ENCODE peak calls at places on chromosomes 1 and 21, in four cellular contexts. W is H1, E is HCT116, A is K562. I is an unnamed sample.
A peak's percentile ranks its signal among the peaks of the same experiment; 100 is the strongest.

GRCh38 chr1:64484651-64485050 is 14.7 kb downstream of the CACHD1 start:
- DNase-seq in W (no peak), E (no peak), A (no peak), I (no peak)

GRCh38 chr1:208078752-208079151 is 165.4 kb downstream of the PLXNA2 start:
- DNase-seq in W (no peak), E (no peak), A (no peak), I (no peak)

GRCh38 chr1:41173651-41174050 is 68.5 kb downstream of the SCMH1 start:
- DNase-seq in W (no peak), E (no peak), A (no peak), I (no peak)

GRCh38 chr21:44869860-44870747 is 3.4 kb downstream of the PTTG1IP start:
- DNase-seq in W (no peak), E (peak; percentile 93), A (peak; percentile 68), I (no peak)

GRCh38 chr1:47590523-47591225 is 152.8 kb downstream of the FOXD2 start:
- DNase-seq in W (no peak), E (no peak), A (no peak), I (no peak)

GRCh38 chr1:208083016-208083714 is 161.0 kb downstream of the PLXNA2 start:
- DNase-seq in W (no peak), E (no peak), A (no peak), I (no peak)

GRCh38 chr1:151514366-151514765 is 3.2 kb downstream of the CGN start:
- DNase-seq in W (no peak), E (no peak), A (no peak), I (no peak)

GRCh38 chr1:87497804-87498203 is 169.1 kb downstream of the LMO4 start:
- DNase-seq in W (no peak), E (no peak), A (no peak), I (no peak)

GRCh38 chr1:240501115-240501514 is 110.8 kb downstream of the GREM2 start:
- DNase-seq in W (no peak), E (no peak), A (no peak), I (no peak)

DNA sequence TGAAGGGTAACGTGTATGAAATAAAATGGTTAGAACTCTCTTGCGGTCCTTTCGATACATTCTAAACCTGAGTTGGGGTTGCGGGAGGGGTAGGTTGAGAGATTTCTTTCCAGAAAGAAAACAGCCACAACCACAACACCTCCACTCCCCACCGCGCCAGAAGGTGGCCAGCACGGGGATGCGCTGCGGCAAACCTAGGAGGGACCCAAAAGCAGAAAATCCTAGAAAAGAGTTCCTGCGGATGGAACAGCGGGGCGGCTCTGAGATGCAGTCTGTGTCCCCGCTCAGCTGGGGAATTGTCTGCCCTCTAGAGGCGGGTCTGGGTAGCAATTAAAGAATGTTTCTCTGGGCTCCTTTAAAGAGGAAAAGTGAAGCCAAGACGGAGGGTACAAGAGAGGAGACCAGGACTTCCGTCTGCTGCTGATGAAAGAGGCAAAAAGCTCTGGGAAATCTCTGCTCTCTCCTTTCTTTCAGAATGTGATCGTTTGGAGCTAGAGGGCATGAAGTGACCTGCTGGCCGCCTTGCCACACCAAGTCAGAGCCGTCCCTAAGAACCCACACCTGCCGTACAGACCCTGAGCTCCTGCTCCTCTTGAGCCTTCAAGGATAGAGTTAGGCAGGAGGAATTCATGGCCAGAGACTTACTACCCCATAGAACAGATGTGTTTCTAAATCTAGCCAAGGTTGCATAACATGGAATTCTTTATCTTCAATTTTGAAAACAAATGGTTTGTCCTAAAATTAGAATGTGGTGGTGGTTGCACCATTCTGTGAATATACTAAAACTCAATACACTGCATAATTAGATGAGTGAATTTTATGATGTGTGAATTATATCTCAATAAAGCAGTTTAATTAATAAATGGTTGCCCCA is 46.5 kb upstream of the COA6 start:
- DNase-seq in W (peak; percentile 41), E (peak; percentile 19), A (peak; percentile 71), I (peak; percentile 79)
- TF ChIP-seq ATF3 in W (no peak), E (no peak), A (no peak), I (no peak)

GRCh38 chr1:182752077-182752826 is 37.3 kb upstream of the NPL start:
- DNase-seq in W (no peak), E (no peak), A (no peak), I (peak; percentile 13)

GRCh38 chr1:182761396-182762395 is 27.9 kb upstream of the NPL start:
- DNase-seq in W (no peak), E (no peak), A (no peak), I (no peak)

GRCh38 chr1:182754915-182755314 is 34.7 kb upstream of the NPL start:
- DNase-seq in W (no peak), E (no peak), A (no peak), I (no peak)

GRCh38 chr1:182752827-182753104 is 36.8 kb upstream of the NPL start:
- DNase-seq in W (no peak), E (no peak), A (no peak), I (no peak)

GRCh38 chr1:182756423-182756822 is 33.1 kb upstream of the NPL start:
- DNase-seq in W (no peak), E (no peak), A (no peak), I (no peak)
- TF ChIP-seq ATF3 in W (no peak), E (no peak), A (no peak), I (no peak)

DNA sequence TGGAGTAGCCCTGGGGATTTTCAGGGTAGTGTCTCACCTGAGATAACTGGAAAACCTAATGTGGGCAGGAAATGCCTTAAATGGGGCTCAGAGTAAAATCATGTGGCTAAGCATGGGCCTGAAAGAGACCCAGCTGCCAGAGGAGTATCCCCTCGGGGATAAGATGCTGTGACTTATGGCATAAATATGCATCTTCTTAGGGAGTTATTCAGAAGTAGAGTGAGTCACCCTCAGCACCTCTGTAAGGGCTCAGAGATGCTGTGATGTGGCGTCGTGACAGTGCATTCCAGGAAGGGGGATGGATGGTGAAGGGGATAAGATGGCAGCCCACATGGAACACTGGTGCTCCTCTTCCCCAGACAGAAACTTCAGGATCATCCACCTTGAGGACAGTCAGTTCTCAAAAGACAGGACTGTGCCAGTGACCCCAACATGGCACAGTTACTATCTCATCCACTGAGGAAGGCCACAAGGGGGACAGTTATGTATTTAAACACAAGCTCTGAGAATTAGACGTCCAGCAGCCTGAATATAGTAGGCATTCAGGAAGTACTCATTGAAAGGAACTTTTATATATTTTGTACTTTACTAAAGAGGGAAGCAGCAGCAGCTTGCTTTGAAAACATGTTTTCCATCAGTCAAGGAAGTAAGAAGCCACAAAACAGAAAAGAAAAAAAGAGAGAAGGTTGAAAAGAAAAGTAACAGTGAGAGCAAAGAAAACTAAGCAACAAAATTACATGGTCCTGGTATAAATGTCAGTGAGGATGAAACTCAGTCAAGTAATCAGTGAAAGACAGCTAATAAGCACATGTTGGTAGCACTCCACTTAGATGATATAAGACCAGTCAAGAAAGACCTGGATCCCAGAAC is 8.3 kb downstream of the IL24 start:
- DNase-seq in W (no peak), E (peak; percentile 31), A (no peak), I (no peak)
- TF ChIP-seq ATF3 in W (no peak), E (no peak), A (no peak), I (no peak)

GRCh38 chr1:10217748-10218441 is 7.5 kb downstream of the KIF1B start:
- DNase-seq in W (no peak), E (no peak), A (no peak), I (no peak)
- TF ChIP-seq ATF3 in W (no peak), E (no peak), A (no peak), I (no peak)

GRCh38 chr21:45934071-45934470 is 47.5 kb upstream of the COL6A1 start:
- DNase-seq in W (no peak), E (no peak), A (no peak), I (no peak)
- TF ChIP-seq ATF3 in W (no peak), E (no peak), A (no peak), I (no peak)

DNA sequence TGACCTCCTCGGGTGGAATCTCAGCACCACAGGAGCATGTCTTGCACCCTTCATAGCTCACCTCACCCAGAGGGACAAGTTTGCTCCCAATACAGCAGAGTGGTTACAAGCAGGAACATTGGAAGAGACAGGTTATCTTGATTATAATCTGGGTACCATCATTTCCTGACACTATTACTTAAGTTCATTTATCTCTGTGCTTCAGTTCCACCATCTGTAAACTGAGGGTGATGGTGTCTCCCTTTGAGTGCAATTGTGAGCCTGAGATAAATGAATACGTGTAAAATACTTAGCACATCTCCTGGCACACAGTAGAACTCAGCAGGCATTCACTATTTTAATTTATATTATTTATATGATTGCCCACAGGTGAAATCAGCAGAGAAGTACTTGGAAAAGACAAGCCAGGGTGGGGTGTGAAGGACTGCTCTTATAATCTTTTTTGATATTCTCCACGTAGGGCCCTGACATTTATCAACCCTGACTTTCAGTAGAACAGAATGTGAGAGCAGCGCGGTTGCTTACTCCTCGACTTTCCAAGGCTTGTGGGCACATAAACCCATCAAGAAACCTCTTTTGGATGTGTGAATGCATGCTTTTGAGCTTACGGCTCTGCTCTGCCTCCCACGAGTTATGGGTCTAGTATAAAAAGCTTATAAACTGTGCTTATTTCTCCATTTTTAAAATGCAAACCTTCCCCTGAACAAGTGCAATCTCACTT is 34.9 kb downstream of the DUSP10 start:
- DNase-seq in W (no peak), E (no peak), A (no peak), I (no peak)
- TF ChIP-seq ATF3 in W (no peak), E (no peak), A (no peak), I (no peak)

DNA sequence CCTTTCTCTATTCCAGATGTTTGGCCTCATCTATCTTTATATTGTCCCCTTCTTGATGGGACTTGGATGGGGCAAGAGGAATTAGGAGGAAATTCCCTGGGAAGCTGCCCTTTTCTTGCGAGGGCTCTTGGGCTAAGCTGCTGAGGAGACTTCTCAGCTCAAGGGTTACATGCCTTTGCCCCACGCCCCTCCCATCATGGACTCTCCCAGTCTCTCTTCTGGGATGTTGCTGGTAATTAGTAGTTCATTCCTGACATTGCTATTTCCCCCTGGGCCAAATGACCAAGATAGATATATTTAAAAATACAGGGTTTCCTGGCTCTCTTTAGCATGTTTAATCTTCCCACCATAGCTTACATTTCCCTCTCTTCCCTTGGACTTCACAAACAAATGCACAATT is 90.6 kb upstream of the RALGPS2 start:
- DNase-seq in W (no peak), E (no peak), A (no peak), I (no peak)
- TF ChIP-seq ATF3 in W (no peak), E (no peak), A (no peak), I (no peak)

DNA sequence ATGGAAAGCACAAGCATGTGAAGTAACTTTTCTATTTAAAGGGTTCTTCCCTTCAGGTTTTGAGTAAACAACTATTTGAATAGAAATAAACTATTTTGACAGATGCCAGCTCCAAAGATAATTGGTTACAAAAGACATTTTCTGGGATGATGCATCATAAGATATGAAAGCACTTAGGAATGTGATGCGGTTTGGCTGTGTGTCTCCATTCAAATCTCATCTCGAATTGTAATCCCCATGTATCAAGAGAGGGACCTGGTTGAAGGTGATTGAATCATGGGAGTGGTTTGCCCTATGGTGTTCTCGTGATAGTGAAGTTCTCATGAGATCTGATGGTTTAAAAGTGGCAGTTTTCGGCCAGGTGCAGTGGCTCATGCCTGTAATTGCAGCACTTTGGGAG is 6.4 kb downstream of the DISP1 start:
- DNase-seq in W (no peak), E (no peak), A (no peak), I (no peak)
- TF ChIP-seq ATF3 in W (no peak), E (no peak), A (no peak), I (no peak)

I was measured in WTC11.